ENCODE peak calls at places on chromosomes 12 and 14, in five cellular contexts. Y, Q, K, D and B are unnamed samples.

GRCh38 chr14:60931206-60931605 is 49.7 kb downstream of the TRMT5 start:
- DNase-seq in Y (no peak), Q (no peak), K (no peak), D (no peak), B (no peak)

GRCh38 chr12:110744176-110744575 is 1.5 kb upstream of the PPP1CC start:
- DNase-seq in Y (no peak), Q (peak), K (peak), D (no peak), B (no peak)

GRCh38 chr12:117047810-117048584 is 51.2 kb downstream of the TESC start:
- DNase-seq in Y (no peak), Q (no peak), K (no peak), D (no peak), B (no peak)

GRCh38 chr14:103128631-103129300 is 5.5 kb downstream of the TNFAIP2 start:
- DNase-seq in Y (no peak), Q (peak), K (peak), D (no peak), B (no peak)

GRCh38 chr12:26373606-26374495 is 178.5 kb downstream of the SSPN start:
- DNase-seq in Y (no peak), Q (no peak), K (peak), D (no peak), B (no peak)

GRCh38 chr12:90621927-90622326 is 333.0 kb downstream of the CCER1 start:
- DNase-seq in Y (no peak), Q (peak), K (peak), D (no peak), B (no peak)

GRCh38 chr14:94354638-94355185 is 31.6 kb upstream of the SERPINA6 start:
- DNase-seq in Y (no peak), Q (no peak), K (no peak), D (no peak), B (no peak)

GRCh38 chr14:71620401-71620800 is 311.8 kb upstream of the RGS6 start:
- DNase-seq in Y (no peak), Q (no peak), K (peak), D (no peak), B (no peak)

GRCh38 chr12:34400986-34401658 is 378.8 kb downstream of the ALG10 start:
- DNase-seq in Y (peak), Q (peak), K (no peak), D (peak), B (peak)

GRCh38 chr14:38290601-38291190 is 34.8 kb upstream of the CLEC14A start:
- DNase-seq in Y (peak), Q (no peak), K (no peak), D (no peak), B (no peak)

GRCh38 chr14:93962701-93963601 is 13.4 kb downstream of the ASB2 start:
- DNase-seq in Y (no peak), Q (peak), K (no peak), D (peak), B (no peak)

GRCh38 chr12:131745706-131746105 is 34.8 kb downstream of the SFSWAP start:
- DNase-seq in Y (no peak), Q (no peak), K (no peak), D (no peak), B (no peak)

GRCh38 chr12:103838254-103838914 is 2.6 kb downstream of the NT5DC3 start:
- DNase-seq in Y (no peak), Q (no peak), K (no peak), D (no peak), B (no peak)

GRCh38 chr12:113448874-113449273 is 22.8 kb downstream of the LHX5 start:
- DNase-seq in Y (no peak), Q (no peak), K (no peak), D (no peak), B (no peak)

GRCh38 chr14:55427439-55427838 is 13.0 kb downstream of the TBPL2 start:
- DNase-seq in Y (no peak), Q (no peak), K (peak), D (no peak), B (no peak)

GRCh38 chr12:155006-155405 is 59.0 kb downstream of the SLC6A12 start:
- DNase-seq in Y (no peak), Q (no peak), K (no peak), D (no peak), B (no peak)

GRCh38 chr14:52977798-52978197 is 26.9 kb upstream of the FERMT2 start:
- DNase-seq in Y (no peak), Q (no peak), K (no peak), D (no peak), B (no peak)

GRCh38 chr14:98751110-98751509 is 520.9 kb downstream of the BCL11B start:
- DNase-seq in Y (no peak), Q (no peak), K (no peak), D (no peak), B (no peak)

GRCh38 chr12:24455811-24456210 is 493.1 kb downstream of the BCAT1 start:
- DNase-seq in Y (no peak), Q (peak), K (no peak), D (no peak), B (no peak)

GRCh38 chr12:71948390-71948789 is 9.7 kb downstream of the TPH2 start:
- DNase-seq in Y (no peak), Q (no peak), K (no peak), D (no peak), B (no peak)

GRCh38 chr14:101018561-101019290 is 115.2 kb upstream of the RTL1 start:
- DNase-seq in Y (peak), Q (peak), K (no peak), D (no peak), B (no peak)

GRCh38 chr12:49847161-49847560 is 4.3 kb upstream of the BCDIN3D start:
- DNase-seq in Y (no peak), Q (no peak), K (no peak), D (no peak), B (no peak)

GRCh38 chr14:91316761-91317160 is 72.3 kb upstream of the GPR68 start:
- DNase-seq in Y (no peak), Q (no peak), K (no peak), D (no peak), B (no peak)

GRCh38 chr12:46609281-46609623 is 216.5 kb downstream of the SLC38A4 start:
- DNase-seq in Y (no peak), Q (peak), K (no peak), D (peak), B (no peak)

GRCh38 chr12:132466241-132467188 is 23.4 kb upstream of the FBRSL1 start:
- DNase-seq in Y (no peak), Q (no peak), K (no peak), D (no peak), B (no peak)

GRCh38 chr12:54981796-54982195 is 2.8 kb downstream of the TESPA1 start:
- DNase-seq in Y (no peak), Q (no peak), K (no peak), D (peak), B (no peak)

GRCh38 chr14:31881531-31882310 is 195.4 kb upstream of the ARHGAP5 start:
- DNase-seq in Y (no peak), Q (peak), K (peak), D (no peak), B (no peak)

GRCh38 chr14:56100556-56100955 is 17.7 kb upstream of the PELI2 start:
- DNase-seq in Y (no peak), Q (peak), K (no peak), D (no peak), B (no peak)

GRCh38 chr12:32158525-32158924 is 51.9 kb downstream of the BICD1 start:
- DNase-seq in Y (no peak), Q (no peak), K (no peak), D (no peak), B (no peak)

GRCh38 chr12:89162704-89163261 is 189.5 kb downstream of the DUSP6 start:
- DNase-seq in Y (peak), Q (peak), K (peak), D (peak), B (no peak)

GRCh38 chr14:50601405-50601804 is 41.5 kb downstream of the ATL1 start:
- DNase-seq in Y (no peak), Q (no peak), K (peak), D (no peak), B (no peak)

GRCh38 chr14:103078420-103078749 is 5.6 kb upstream of the LBHD2 start:
- DNase-seq in Y (peak), Q (peak), K (peak), D (peak), B (peak)

GRCh38 chr12:85626031-85626781 is 210.0 kb downstream of the RASSF9 start:
- DNase-seq in Y (no peak), Q (peak), K (peak), D (no peak), B (no peak)

GRCh38 chr12:91109148-91109564 is 2.1 kb downstream of the LUM start:
- DNase-seq in Y (peak), Q (no peak), K (peak), D (peak), B (peak)

GRCh38 chr14:64760916-64761315 is 56.7 kb downstream of the PLEKHG3 start:
- DNase-seq in Y (no peak), Q (no peak), K (no peak), D (no peak), B (no peak)

GRCh38 chr14:64763089-64763782 is 59.0 kb downstream of the PLEKHG3 start:
- DNase-seq in Y (no peak), Q (no peak), K (no peak), D (no peak), B (no peak)

GRCh38 chr14:64760146-64760755 is 56.0 kb downstream of the PLEKHG3 start:
- DNase-seq in Y (peak), Q (peak), K (peak), D (peak), B (peak)

GRCh38 chr14:64762044-64763034 is 58.1 kb downstream of the PLEKHG3 start:
- DNase-seq in Y (peak), Q (peak), K (peak), D (no peak), B (no peak)

DNA sequence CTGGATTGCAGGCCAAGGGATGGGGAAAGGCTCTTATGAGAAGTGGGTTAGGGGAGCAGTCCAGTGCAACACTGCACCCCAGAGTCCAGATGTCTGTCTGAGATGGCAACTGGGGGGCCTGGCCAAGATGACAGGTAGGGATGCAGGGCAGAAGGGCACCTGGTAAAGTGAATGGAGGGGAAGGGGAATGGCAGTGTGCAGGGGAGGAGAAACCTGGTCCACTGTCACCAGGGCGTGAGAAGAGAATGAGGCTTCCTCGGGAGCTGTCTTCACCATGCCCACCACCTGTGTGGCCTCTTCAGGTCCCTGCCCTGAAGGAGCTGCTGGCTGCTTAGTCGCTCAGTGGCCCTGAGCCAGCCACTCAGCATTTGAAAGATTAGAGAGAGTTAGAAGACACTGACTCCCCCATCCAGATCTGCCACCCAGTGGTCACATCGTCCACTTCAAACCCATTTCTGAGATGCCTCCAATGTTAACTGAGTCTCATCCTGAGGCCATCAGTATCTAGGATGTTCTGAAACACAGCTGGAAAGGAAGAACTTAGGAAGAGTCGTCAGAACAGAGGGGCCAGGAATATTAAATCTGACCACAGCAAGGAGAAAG is 57.3 kb downstream of the PLEKHG3 start:
- DNase-seq in Y (no peak), Q (no peak), K (no peak), D (no peak), B (no peak)
- TF ChIP-seq CTCF in Y (no peak), Q (peak), K (peak), D (no peak), B (no peak)

GRCh38 chr12:29024117-29024516 is 125.0 kb upstream of the FAR2 start:
- DNase-seq in Y (no peak), Q (no peak), K (no peak), D (no peak), B (no peak)
- TF ChIP-seq CTCF in Y (no peak), Q (peak), K (peak), D (no peak), B (peak)

DNA sequence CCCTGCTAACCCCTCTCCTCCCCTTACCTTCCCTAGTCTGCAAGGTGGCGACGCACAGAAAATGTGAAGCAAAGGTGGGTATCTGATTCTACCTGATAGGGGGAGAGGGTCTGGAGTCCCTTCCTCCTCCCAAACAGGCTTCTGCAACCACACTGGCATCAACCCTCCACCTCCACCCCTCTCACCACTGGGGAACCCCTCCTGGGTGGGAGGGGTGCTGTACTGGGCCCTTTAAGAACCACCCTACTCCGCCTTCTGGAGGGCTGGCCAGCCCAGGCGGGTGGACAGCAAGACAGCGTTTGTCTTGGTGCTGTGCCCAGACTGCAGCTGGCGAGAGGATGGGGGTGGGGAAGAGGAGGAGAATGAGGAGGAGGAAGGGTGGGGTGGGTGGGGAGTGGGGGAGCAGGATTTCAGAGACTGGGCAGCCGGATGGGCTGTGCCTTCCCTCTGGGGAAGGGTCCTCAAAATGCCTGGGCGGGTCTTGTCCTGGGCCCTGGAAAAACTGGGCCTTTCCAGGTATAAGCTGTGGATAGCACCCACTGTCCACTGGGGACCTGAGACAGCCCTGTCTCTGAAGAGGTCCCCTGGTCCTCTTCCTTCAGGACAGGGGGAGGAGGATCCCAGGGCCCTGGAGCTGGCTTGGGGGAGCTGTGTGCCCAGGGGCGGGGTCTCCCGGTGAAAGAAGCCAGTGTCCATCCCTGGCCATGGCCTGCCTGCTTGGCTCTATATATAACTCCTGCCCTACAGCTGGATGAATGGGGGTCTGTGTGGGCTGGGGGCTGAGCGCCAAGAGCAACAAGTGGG is 2.8 kb downstream of the TNS2 start:
- DNase-seq in Y (peak), Q (peak), K (peak), D (no peak), B (no peak)
- TF ChIP-seq CTCF in Y (no peak), Q (no peak), K (no peak), D (no peak), B (no peak)

GRCh38 chr12:94848966-94849365 is 154.5 kb downstream of the NDUFA12 start:
- DNase-seq in Y (no peak), Q (no peak), K (no peak), D (no peak), B (no peak)

GRCh38 chr12:94845110-94845509 is 158.4 kb downstream of the NDUFA12 start:
- DNase-seq in Y (no peak), Q (no peak), K (no peak), D (no peak), B (no peak)

GRCh38 chr12:94851396-94852025 is 152.0 kb downstream of the NDUFA12 start:
- DNase-seq in Y (no peak), Q (no peak), K (no peak), D (no peak), B (no peak)

GRCh38 chr12:94844452-94844851 is 159.0 kb downstream of the NDUFA12 start:
- DNase-seq in Y (no peak), Q (no peak), K (no peak), D (no peak), B (no peak)

GRCh38 chr12:94849411-94849976 is 154.0 kb downstream of the NDUFA12 start:
- DNase-seq in Y (no peak), Q (no peak), K (no peak), D (no peak), B (no peak)
- TF ChIP-seq CTCF in Y (no peak), Q (no peak), K (no peak), D (no peak), B (no peak)

GRCh38 chr14:65373671-65374039 is 38.9 kb upstream of the FUT8 start:
- DNase-seq in Y (no peak), Q (peak), K (peak), D (no peak), B (no peak)
- TF ChIP-seq CTCF in Y (no peak), Q (peak), K (peak), D (no peak), B (no peak)